ENCODE peak calls at places on chromosomes 4 and X, in ten cellular contexts. One of them, this sample, is unnamed.

GRCh38 chrX:76971393-76972376 is 475.5 kb upstream of the FGF16 start:
- DNase-seq in adrenal gland: no peak
- DNase-seq in GM23338: peak
- DNase-seq in choroid plexus epithelial cell: no peak
- DNase-seq in CD8-positive, alpha-beta T cell: no peak
- DNase-seq in endothelial cell: no peak
- DNase-seq in NB4: no peak
- DNase-seq in glutamatergic neuron: no peak
- DNase-seq in RWPE1: no peak
- DNase-seq in brain microvascular endothelial cell: no peak
- DNase-seq in this sample: no peak

GRCh38 chrX:80807606-80808159 is 2.0 kb downstream of the BRWD3 start:
- DNase-seq in choroid plexus epithelial cell: peak
- DNase-seq in endothelial cell: no peak
- DNase-seq in RWPE1: peak
- DNase-seq in brain microvascular endothelial cell: no peak
- DNase-seq in glutamatergic neuron: no peak
- DNase-seq in adrenal gland: no peak
- DNase-seq in NB4: no peak
- DNase-seq in GM23338: no peak
- DNase-seq in CD8-positive, alpha-beta T cell: no peak
- DNase-seq in this sample: no peak

GRCh38 chr4:167906851-167907250 is 185.5 kb upstream of the ANXA10 start:
- DNase-seq in endothelial cell: no peak
- DNase-seq in glutamatergic neuron: no peak
- DNase-seq in adrenal gland: no peak
- DNase-seq in choroid plexus epithelial cell: peak
- DNase-seq in RWPE1: no peak
- DNase-seq in CD8-positive, alpha-beta T cell: no peak
- DNase-seq in NB4: no peak
- DNase-seq in brain microvascular endothelial cell: peak
- DNase-seq in GM23338: no peak
- DNase-seq in this sample: no peak

GRCh38 chr4:38188631-38189101 is 228.5 kb downstream of the PTTG2 start:
- DNase-seq in brain microvascular endothelial cell: no peak
- DNase-seq in NB4: no peak
- DNase-seq in GM23338: no peak
- DNase-seq in glutamatergic neuron: no peak
- DNase-seq in adrenal gland: no peak
- DNase-seq in choroid plexus epithelial cell: no peak
- DNase-seq in RWPE1: peak
- DNase-seq in endothelial cell: no peak
- DNase-seq in CD8-positive, alpha-beta T cell: no peak
- DNase-seq in this sample: no peak

GRCh38 chr4:76200771-76201224 is 12.8 kb downstream of the SCARB2 start:
- DNase-seq in endothelial cell: no peak
- DNase-seq in adrenal gland: no peak
- DNase-seq in RWPE1: no peak
- DNase-seq in choroid plexus epithelial cell: no peak
- DNase-seq in GM23338: no peak
- DNase-seq in NB4: peak
- DNase-seq in glutamatergic neuron: no peak
- DNase-seq in CD8-positive, alpha-beta T cell: no peak
- DNase-seq in brain microvascular endothelial cell: no peak
- DNase-seq in this sample: no peak

GRCh38 chr4:79249879-79250503 is 75.9 kb downstream of the NAA11 start:
- DNase-seq in GM23338: no peak
- DNase-seq in brain microvascular endothelial cell: no peak
- DNase-seq in CD8-positive, alpha-beta T cell: no peak
- DNase-seq in NB4: peak
- DNase-seq in RWPE1: no peak
- DNase-seq in endothelial cell: no peak
- DNase-seq in adrenal gland: no peak
- DNase-seq in choroid plexus epithelial cell: no peak
- DNase-seq in glutamatergic neuron: no peak
- DNase-seq in this sample: no peak

GRCh38 chr4:7185487-7186030 is 6.8 kb upstream of the SORCS2 start:
- DNase-seq in GM23338: no peak
- DNase-seq in choroid plexus epithelial cell: no peak
- DNase-seq in RWPE1: no peak
- DNase-seq in CD8-positive, alpha-beta T cell: no peak
- DNase-seq in NB4: no peak
- DNase-seq in endothelial cell: no peak
- DNase-seq in adrenal gland: no peak
- DNase-seq in brain microvascular endothelial cell: no peak
- DNase-seq in glutamatergic neuron: no peak
- DNase-seq in this sample: no peak

GRCh38 chrX:48785525-48786214 is 720 bp upstream of the GATA1 start:
- DNase-seq in GM23338: no peak
- DNase-seq in CD8-positive, alpha-beta T cell: no peak
- DNase-seq in choroid plexus epithelial cell: no peak
- DNase-seq in brain microvascular endothelial cell: no peak
- DNase-seq in glutamatergic neuron: no peak
- DNase-seq in endothelial cell: no peak
- DNase-seq in NB4: no peak
- DNase-seq in RWPE1: no peak
- DNase-seq in adrenal gland: no peak
- DNase-seq in this sample: no peak

GRCh38 chr4:88732714-88733368 is 35.2 kb upstream of the NAP1L5 start:
- DNase-seq in adrenal gland: no peak
- DNase-seq in choroid plexus epithelial cell: no peak
- DNase-seq in brain microvascular endothelial cell: no peak
- DNase-seq in endothelial cell: no peak
- DNase-seq in glutamatergic neuron: no peak
- DNase-seq in CD8-positive, alpha-beta T cell: no peak
- DNase-seq in NB4: no peak
- DNase-seq in RWPE1: no peak
- DNase-seq in GM23338: no peak
- DNase-seq in this sample: no peak

GRCh38 chr4:47692691-47693090 is 145.2 kb downstream of the CORIN start:
- DNase-seq in choroid plexus epithelial cell: no peak
- DNase-seq in NB4: no peak
- DNase-seq in glutamatergic neuron: no peak
- DNase-seq in adrenal gland: no peak
- DNase-seq in endothelial cell: no peak
- DNase-seq in CD8-positive, alpha-beta T cell: no peak
- DNase-seq in brain microvascular endothelial cell: no peak
- DNase-seq in GM23338: no peak
- DNase-seq in RWPE1: no peak
- DNase-seq in this sample: no peak

DNA sequence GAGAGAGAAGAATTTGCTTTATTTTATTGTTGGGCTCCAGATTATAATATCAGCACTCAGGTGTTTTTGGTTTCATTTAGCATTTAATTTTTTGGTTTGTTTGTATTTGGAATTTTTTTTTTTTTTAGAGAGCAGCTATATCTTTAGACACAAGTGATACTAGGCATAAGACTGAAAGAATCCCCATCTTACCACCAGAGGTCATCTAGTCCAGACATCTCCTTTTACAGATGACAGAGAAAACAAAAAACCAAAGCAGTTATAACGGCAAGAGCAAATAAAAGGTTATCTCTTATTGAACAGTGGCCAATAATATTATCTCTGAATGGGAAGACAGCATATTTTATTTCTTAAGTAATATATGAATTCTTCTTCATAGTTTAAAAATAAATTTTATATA is 22.8 kb downstream of the USP38 start:
- DNase-seq in endothelial cell: no peak
- DNase-seq in RWPE1: no peak
- DNase-seq in glutamatergic neuron: no peak
- DNase-seq in adrenal gland: no peak
- DNase-seq in CD8-positive, alpha-beta T cell: no peak
- DNase-seq in NB4: no peak
- DNase-seq in brain microvascular endothelial cell: peak
- DNase-seq in choroid plexus epithelial cell: peak
- DNase-seq in GM23338: peak
- DNase-seq in this sample: no peak
- TF ChIP-seq CTCF in endothelial cell: no peak
- TF ChIP-seq CTCF in RWPE1: no peak
- TF ChIP-seq CTCF in glutamatergic neuron: no peak
- TF ChIP-seq CTCF in adrenal gland: peak
- TF ChIP-seq CTCF in CD8-positive, alpha-beta T cell: no peak
- TF ChIP-seq CTCF in NB4: no peak
- TF ChIP-seq CTCF in brain microvascular endothelial cell: peak
- TF ChIP-seq CTCF in choroid plexus epithelial cell: no peak
- TF ChIP-seq CTCF in GM23338: peak
- TF ChIP-seq CTCF in this sample: peak

DNA sequence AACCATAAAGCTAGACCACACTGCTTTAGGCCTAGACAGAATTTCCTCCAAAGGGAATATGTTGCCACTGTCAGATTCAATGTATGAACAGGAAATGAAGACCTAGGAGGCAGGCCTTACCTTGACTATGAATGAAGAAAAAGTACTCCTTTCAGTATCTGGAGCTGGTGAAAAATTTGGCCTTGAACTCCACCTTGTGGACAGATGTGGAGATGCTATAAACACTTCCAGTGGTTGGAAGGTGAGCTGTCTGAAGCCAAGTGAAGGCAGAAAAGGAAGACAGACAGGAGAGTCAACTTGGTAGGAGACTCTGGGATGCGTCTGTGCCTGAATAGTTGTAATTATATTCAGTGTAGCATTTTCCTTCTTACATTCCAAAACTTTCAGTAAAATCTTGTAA is 17.2 kb downstream of the SPIN3 start:
- DNase-seq in NB4: peak
- DNase-seq in glutamatergic neuron: no peak
- DNase-seq in CD8-positive, alpha-beta T cell: peak
- DNase-seq in choroid plexus epithelial cell: peak
- DNase-seq in GM23338: peak
- DNase-seq in brain microvascular endothelial cell: peak
- DNase-seq in endothelial cell: peak
- DNase-seq in adrenal gland: peak
- DNase-seq in RWPE1: peak
- DNase-seq in this sample: peak
- TF ChIP-seq CTCF in NB4: peak
- TF ChIP-seq CTCF in glutamatergic neuron: peak
- TF ChIP-seq CTCF in CD8-positive, alpha-beta T cell: peak
- TF ChIP-seq CTCF in choroid plexus epithelial cell: peak
- TF ChIP-seq CTCF in GM23338: peak
- TF ChIP-seq CTCF in brain microvascular endothelial cell: peak
- TF ChIP-seq CTCF in endothelial cell: peak
- TF ChIP-seq CTCF in adrenal gland: peak
- TF ChIP-seq CTCF in RWPE1: peak
- TF ChIP-seq CTCF in this sample: peak

GRCh38 chr4:140305053-140305452 is 68.4 kb upstream of the SCOC start:
- DNase-seq in adrenal gland: no peak
- DNase-seq in RWPE1: no peak
- DNase-seq in GM23338: no peak
- DNase-seq in NB4: no peak
- DNase-seq in CD8-positive, alpha-beta T cell: no peak
- DNase-seq in choroid plexus epithelial cell: peak
- DNase-seq in endothelial cell: no peak
- DNase-seq in glutamatergic neuron: no peak
- DNase-seq in brain microvascular endothelial cell: no peak
- DNase-seq in this sample: no peak

GRCh38 chr4:140312101-140312500 is 61.3 kb upstream of the SCOC start:
- DNase-seq in glutamatergic neuron: no peak
- DNase-seq in NB4: no peak
- DNase-seq in RWPE1: no peak
- DNase-seq in adrenal gland: no peak
- DNase-seq in endothelial cell: no peak
- DNase-seq in brain microvascular endothelial cell: no peak
- DNase-seq in GM23338: no peak
- DNase-seq in CD8-positive, alpha-beta T cell: no peak
- DNase-seq in choroid plexus epithelial cell: no peak
- DNase-seq in this sample: no peak

GRCh38 chr4:140315032-140315826 is 58.2 kb upstream of the SCOC start:
- DNase-seq in GM23338: no peak
- DNase-seq in choroid plexus epithelial cell: peak
- DNase-seq in glutamatergic neuron: no peak
- DNase-seq in endothelial cell: no peak
- DNase-seq in brain microvascular endothelial cell: no peak
- DNase-seq in adrenal gland: no peak
- DNase-seq in NB4: no peak
- DNase-seq in RWPE1: no peak
- DNase-seq in CD8-positive, alpha-beta T cell: no peak
- DNase-seq in this sample: no peak

GRCh38 chr4:140308366-140309123 is 64.9 kb upstream of the SCOC start:
- DNase-seq in CD8-positive, alpha-beta T cell: no peak
- DNase-seq in brain microvascular endothelial cell: peak
- DNase-seq in GM23338: no peak
- DNase-seq in NB4: no peak
- DNase-seq in choroid plexus epithelial cell: peak
- DNase-seq in glutamatergic neuron: no peak
- DNase-seq in endothelial cell: no peak
- DNase-seq in adrenal gland: peak
- DNase-seq in RWPE1: peak
- DNase-seq in this sample: no peak

GRCh38 chr4:140309124-140309870 is 64.1 kb upstream of the SCOC start:
- DNase-seq in NB4: no peak
- DNase-seq in CD8-positive, alpha-beta T cell: no peak
- DNase-seq in endothelial cell: no peak
- DNase-seq in adrenal gland: no peak
- DNase-seq in GM23338: peak
- DNase-seq in choroid plexus epithelial cell: peak
- DNase-seq in brain microvascular endothelial cell: peak
- DNase-seq in RWPE1: no peak
- DNase-seq in glutamatergic neuron: no peak
- DNase-seq in this sample: no peak
- TF ChIP-seq CTCF in NB4: peak
- TF ChIP-seq CTCF in CD8-positive, alpha-beta T cell: no peak
- TF ChIP-seq CTCF in endothelial cell: no peak
- TF ChIP-seq CTCF in adrenal gland: no peak
- TF ChIP-seq CTCF in GM23338: peak
- TF ChIP-seq CTCF in choroid plexus epithelial cell: peak
- TF ChIP-seq CTCF in brain microvascular endothelial cell: no peak
- TF ChIP-seq CTCF in RWPE1: no peak
- TF ChIP-seq CTCF in glutamatergic neuron: no peak
- TF ChIP-seq CTCF in this sample: peak

GRCh38 chrX:46485897-46486296 is 59.3 kb downstream of the ZNF674 start:
- DNase-seq in RWPE1: no peak
- DNase-seq in choroid plexus epithelial cell: no peak
- DNase-seq in CD8-positive, alpha-beta T cell: no peak
- DNase-seq in brain microvascular endothelial cell: no peak
- DNase-seq in adrenal gland: no peak
- DNase-seq in glutamatergic neuron: no peak
- DNase-seq in endothelial cell: no peak
- DNase-seq in NB4: no peak
- DNase-seq in GM23338: peak
- DNase-seq in this sample: no peak
- TF ChIP-seq CTCF in RWPE1: no peak
- TF ChIP-seq CTCF in choroid plexus epithelial cell: no peak
- TF ChIP-seq CTCF in CD8-positive, alpha-beta T cell: no peak
- TF ChIP-seq CTCF in brain microvascular endothelial cell: no peak
- TF ChIP-seq CTCF in adrenal gland: no peak
- TF ChIP-seq CTCF in glutamatergic neuron: no peak
- TF ChIP-seq CTCF in endothelial cell: no peak
- TF ChIP-seq CTCF in NB4: no peak
- TF ChIP-seq CTCF in GM23338: peak
- TF ChIP-seq CTCF in this sample: no peak

GRCh38 chr4:33381806-33382205 is 2661.6 kb downstream of the PCDH7 start:
- DNase-seq in adrenal gland: no peak
- DNase-seq in CD8-positive, alpha-beta T cell: no peak
- DNase-seq in RWPE1: no peak
- DNase-seq in endothelial cell: no peak
- DNase-seq in choroid plexus epithelial cell: no peak
- DNase-seq in brain microvascular endothelial cell: no peak
- DNase-seq in glutamatergic neuron: no peak
- DNase-seq in NB4: no peak
- DNase-seq in GM23338: no peak
- DNase-seq in this sample: no peak

GRCh38 chr4:33390977-33391376 is 2670.8 kb downstream of the PCDH7 start:
- DNase-seq in GM23338: no peak
- DNase-seq in RWPE1: no peak
- DNase-seq in CD8-positive, alpha-beta T cell: no peak
- DNase-seq in NB4: no peak
- DNase-seq in choroid plexus epithelial cell: no peak
- DNase-seq in endothelial cell: no peak
- DNase-seq in brain microvascular endothelial cell: no peak
- DNase-seq in glutamatergic neuron: no peak
- DNase-seq in adrenal gland: no peak
- DNase-seq in this sample: no peak

GRCh38 chr4:33386761-33387160 is 2666.6 kb downstream of the PCDH7 start:
- DNase-seq in brain microvascular endothelial cell: no peak
- DNase-seq in endothelial cell: no peak
- DNase-seq in glutamatergic neuron: no peak
- DNase-seq in NB4: peak
- DNase-seq in RWPE1: no peak
- DNase-seq in choroid plexus epithelial cell: peak
- DNase-seq in adrenal gland: no peak
- DNase-seq in CD8-positive, alpha-beta T cell: no peak
- DNase-seq in GM23338: peak
- DNase-seq in this sample: peak
- TF ChIP-seq CTCF in brain microvascular endothelial cell: peak
- TF ChIP-seq CTCF in endothelial cell: no peak
- TF ChIP-seq CTCF in glutamatergic neuron: peak
- TF ChIP-seq CTCF in NB4: no peak
- TF ChIP-seq CTCF in RWPE1: no peak
- TF ChIP-seq CTCF in choroid plexus epithelial cell: peak
- TF ChIP-seq CTCF in adrenal gland: no peak
- TF ChIP-seq CTCF in CD8-positive, alpha-beta T cell: no peak
- TF ChIP-seq CTCF in GM23338: peak
- TF ChIP-seq CTCF in this sample: peak

This sample was measured in GM13977.